ENCODE peak calls at places on chromosome 3, in five cellular contexts. E is stimulated activated CD4-positive, alpha-beta T cell treated with anti-CD3 and anti-CD28 coated beads, Interleukin-2, amount 100 ng/mL, for 48 hours; G is NCI-H510A treated with DMSO at 0.1 percent for 48 hours; L is coronary artery; Y is astrocyte. Q is an unnamed sample.

GRCh38 chr3:100993309-100993708 is at the start of gene ABI3BP:
- DNase-seq in E (peak), L (peak), G (no peak), Y (peak), Q (peak)

GRCh38 chr3:64151335-64151871 is 73.9 kb downstream of the PRICKLE2 start:
- DNase-seq in L (no peak), E (no peak), G (no peak), Y (no peak), Q (no peak)

GRCh38 chr3:8658326-8659212 is 14.0 kb upstream of the SSUH2 start:
- DNase-seq in E (no peak), L (peak), G (peak), Y (peak), Q (peak)

GRCh38 chr3:35724106-35724505 is 84.8 kb downstream of the ARPP21 start:
- DNase-seq in L (no peak), Y (no peak), G (no peak), E (no peak), Q (no peak)

GRCh38 chr3:194129581-194130133 is 6.3 kb upstream of the HES1 start:
- DNase-seq in L (no peak), G (no peak), E (no peak), Y (peak), Q (no peak)

GRCh38 chr3:135137296-135137695 is 342.2 kb downstream of the EPHB1 start:
- DNase-seq in L (no peak), Y (no peak), G (no peak), E (no peak), Q (no peak)

GRCh38 chr3:122055215-122055614 is at the start of gene CD86:
- DNase-seq in G (no peak), E (no peak), Y (no peak), L (no peak), Q (no peak)

GRCh38 chr3:186825294-186825821 is 17.2 kb upstream of the ADIPOQ start:
- DNase-seq in Y (peak), G (no peak), E (peak), L (no peak), Q (peak)

GRCh38 chr3:73437828-73438227 is 186.9 kb downstream of the PDZRN3 start:
- DNase-seq in Y (no peak), L (no peak), E (no peak), G (no peak), Q (no peak)

GRCh38 chr3:195250473-195251251 is 20.3 kb downstream of the XXYLT1 start:
- DNase-seq in Y (no peak), L (no peak), G (peak), E (no peak), Q (no peak)

GRCh38 chr3:129623447-129624118 is 17.1 kb upstream of the PLXND1 start:
- DNase-seq in G (no peak), E (no peak), L (peak), Y (no peak), Q (no peak)

GRCh38 chr3:70606018-70606417 is 293.6 kb upstream of the MDFIC2 start:
- DNase-seq in E (no peak), L (no peak), Y (peak), G (no peak), Q (no peak)

GRCh38 chr3:48472673-48472922 is 26.1 kb downstream of the ATRIP start:
- DNase-seq in G (no peak), Y (peak), L (no peak), E (no peak), Q (no peak)

GRCh38 chr3:10936686-10937085 is 55.9 kb upstream of the SLC6A1 start:
- DNase-seq in G (no peak), Y (no peak), L (no peak), E (no peak), Q (no peak)

GRCh38 chr3:129485681-129486056 is 42.8 kb upstream of the RHO start:
- DNase-seq in G (no peak), E (no peak), L (peak), Y (peak), Q (no peak)

Q was measured in Calu3.